ENCODE peak calls at places on chromosomes 6 and 20, in six cellular contexts. R is CD8-positive, alpha-beta T cell; B is adrenal gland; Q is heart right ventricle; V is AG04450; C is PC-9. Y is an unnamed sample.

GRCh38 chr6:131643262-131643631 is 6.1 kb downstream of the ENPP3 start:
- DNase-seq in R (no peak), B (peak; percentile 83), Q (no peak), V (no peak), C (no peak), Y (no peak)

GRCh38 chr6:23301546-23301945 is 732.2 kb downstream of the HDGFL1 start:
- DNase-seq in B (no peak), V (no peak), Q (no peak), R (no peak), C (no peak), Y (no peak)

GRCh38 chr6:12185081-12185673 is 105.0 kb upstream of the EDN1 start:
- DNase-seq in B (no peak), Q (no peak), C (peak; percentile 62), V (no peak), R (no peak), Y (no peak)

GRCh38 chr6:57421503-57421902 is 104.1 kb downstream of the PRIM2 start:
- DNase-seq in Q (no peak), B (no peak), R (no peak), C (no peak), V (no peak), Y (no peak)

GRCh38 chr6:144266091-144266649 is 19.0 kb upstream of the UTRN start:
- DNase-seq in Q (peak; percentile 72), B (peak; percentile 37), R (no peak), V (peak; percentile 44), C (peak; percentile 79), Y (peak; percentile 53)

GRCh38 chr6:150723857-150724256 is 124.2 kb downstream of the PLEKHG1 start:
- DNase-seq in B (no peak), V (no peak), C (no peak), Q (no peak), R (no peak), Y (peak; percentile 55)

GRCh38 chr20:57558614-57559285 is 2.2 kb upstream of the PCK1 start:
- DNase-seq in R (no peak), Q (no peak), V (no peak), C (no peak), B (no peak), Y (no peak)

GRCh38 chr6:152720964-152721363 is 23.3 kb downstream of the MYCT1 start:
- DNase-seq in B (no peak), C (no peak), Q (no peak), R (no peak), V (no peak), Y (peak; percentile 16)

GRCh38 chr6:30202366-30202765 is 10.8 kb downstream of the TRIM26 start:
- DNase-seq in V (no peak), C (no peak), R (no peak), B (no peak), Q (no peak), Y (no peak)

GRCh38 chr6:36340671-36341454 is 4.2 kb upstream of the BNIP5 start:
- DNase-seq in V (no peak), B (peak; percentile 84), Q (peak; percentile 70), C (peak; percentile 67), R (peak; percentile 70), Y (no peak)

GRCh38 chr6:132797975-132798819 is at the start of gene SLC18B1:
- DNase-seq in B (peak; percentile 65), Q (peak; percentile 47), C (peak; percentile 70), V (no peak), R (peak; percentile 59), Y (no peak)

GRCh38 chr20:38973546-38974120 is 11.5 kb downstream of the DHX35 start:
- DNase-seq in Q (peak; percentile 34), B (peak; percentile 58), V (no peak), R (no peak), C (no peak), Y (no peak)

GRCh38 chr6:52609968-52610367 is 33.1 kb upstream of the TRAM2 start:
- DNase-seq in C (no peak), B (no peak), R (no peak), V (no peak), Q (no peak), Y (no peak)

GRCh38 chr6:34556031-34556471 is at the start of gene SPDEF:
- DNase-seq in V (no peak), Q (no peak), B (no peak), C (peak; percentile 43), R (no peak), Y (peak; percentile 22)

GRCh38 chr6:31386099-31386498 is 17.3 kb upstream of the MICA start:
- DNase-seq in Q (no peak), R (no peak), C (no peak), B (no peak), V (no peak), Y (no peak)

GRCh38 chr20:2314759-2315439 is 19.1 kb downstream of the TGM3 start:
- DNase-seq in Q (peak; percentile 42), V (no peak), R (no peak), B (peak; percentile 54), C (peak; percentile 72), Y (peak; percentile 27)

GRCh38 chr6:68711386-68712000 is 76.4 kb downstream of the ADGRB3 start:
- DNase-seq in B (no peak), C (no peak), R (no peak), Q (no peak), V (no peak), Y (no peak)

GRCh38 chr6:68710916-68711315 is 75.8 kb downstream of the ADGRB3 start:
- DNase-seq in Q (no peak), C (no peak), R (no peak), B (no peak), V (no peak), Y (no peak)

GRCh38 chr6:68710496-68710895 is 75.4 kb downstream of the ADGRB3 start:
- DNase-seq in R (no peak), Q (no peak), B (no peak), V (no peak), C (no peak), Y (no peak)

GRCh38 chr6:68709882-68710281 is 74.8 kb downstream of the ADGRB3 start:
- DNase-seq in V (no peak), R (no peak), Q (no peak), B (no peak), C (no peak), Y (no peak)

DNA sequence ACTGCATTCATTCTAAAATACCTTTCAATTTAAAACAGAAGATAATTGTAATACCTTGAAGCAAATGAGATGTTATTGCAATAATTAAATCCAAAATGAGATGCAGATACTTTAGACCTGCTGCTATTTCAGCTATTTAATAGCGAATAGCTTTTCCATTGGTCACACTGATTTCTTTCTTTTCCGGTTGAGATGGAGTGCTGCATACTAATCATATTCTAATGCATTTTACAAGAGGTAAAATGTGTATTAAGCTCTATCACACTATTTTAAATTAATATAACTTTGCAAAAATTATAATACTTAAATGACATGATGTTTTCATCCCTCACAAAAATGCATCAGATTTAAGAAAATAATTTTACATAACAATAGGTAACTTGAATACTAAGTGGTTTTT is 74.0 kb downstream of the ADGRB3 start:
- DNase-seq in Q (no peak), R (no peak), V (no peak), C (no peak), B (no peak), Y (no peak)
- H3K27ac ChIP-seq in Q (no peak overlapping the region), R (no peak overlapping the region), V (no peak overlapping the region), C (no peak overlapping the region), B (no peak overlapping the region), Y (no peak overlapping the region)

DNA sequence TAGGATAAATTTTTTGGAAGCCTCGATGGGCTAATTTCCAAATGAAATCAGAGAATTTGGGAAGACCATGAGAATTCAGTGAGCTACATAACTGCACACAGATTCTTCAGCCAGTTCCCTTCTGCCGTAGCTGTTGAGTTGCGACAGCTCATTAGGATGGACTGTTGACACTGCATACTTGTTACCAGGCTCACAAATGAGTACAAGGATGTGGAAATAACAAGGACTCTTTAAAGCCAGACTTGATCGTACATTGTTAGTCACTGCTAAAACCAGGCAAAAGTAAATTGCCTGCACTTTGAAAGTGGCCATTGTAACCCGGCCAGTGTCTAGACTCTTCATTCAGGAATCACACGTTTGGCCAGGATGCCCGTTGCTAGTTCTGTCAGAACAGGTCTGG is 37.0 kb downstream of the NDUFAF5 start:
- DNase-seq in Q (no peak), C (no peak), V (no peak), B (no peak), R (no peak), Y (peak; percentile 22)
- H3K27ac ChIP-seq in Q (no peak overlapping the region), C (no peak overlapping the region), V (no peak overlapping the region), B (no peak overlapping the region), R (no peak overlapping the region), Y (no peak overlapping the region)

GRCh38 chr6:27375613-27376079 is 12.9 kb upstream of the ZNF391 start:
- DNase-seq in B (no peak), V (no peak), R (no peak), C (no peak), Q (no peak), Y (no peak)

GRCh38 chr6:27370391-27370790 is 18.2 kb upstream of the ZNF391 start:
- DNase-seq in V (no peak), B (no peak), Q (no peak), R (no peak), C (no peak), Y (no peak)

GRCh38 chr6:27374824-27375612 is 13.5 kb upstream of the ZNF391 start:
- DNase-seq in C (peak; percentile 87), V (no peak), R (peak; percentile 69), Q (peak; percentile 79), B (peak; percentile 82), Y (peak; percentile 39)
- H3K27ac ChIP-seq in C (peak overlapping the region; percentile 40), V (no peak overlapping the region), R (peak overlapping the region; percentile 13), Q (peak overlapping the region; percentile 53), B (no peak overlapping the region), Y (peak overlapping the region; percentile 53)

GRCh38 chr6:42021847-42022754 is 28.2 kb upstream of the TAF8 start:
- DNase-seq in R (peak; percentile 67), Q (no peak), B (no peak), C (no peak), V (no peak), Y (no peak)
- H3K27ac ChIP-seq in R (peak overlapping the region; percentile 59), Q (no peak overlapping the region), B (no peak overlapping the region), C (no peak overlapping the region), V (no peak overlapping the region), Y (no peak overlapping the region)

GRCh38 chr6:110728501-110728900 is 86.8 kb downstream of the CDK19 start:
- DNase-seq in V (no peak), C (no peak), Q (no peak), B (no peak), R (no peak), Y (no peak)

GRCh38 chr6:110731196-110731595 is 84.1 kb downstream of the CDK19 start:
- DNase-seq in C (no peak), B (no peak), R (no peak), Q (no peak), V (no peak), Y (no peak)

DNA sequence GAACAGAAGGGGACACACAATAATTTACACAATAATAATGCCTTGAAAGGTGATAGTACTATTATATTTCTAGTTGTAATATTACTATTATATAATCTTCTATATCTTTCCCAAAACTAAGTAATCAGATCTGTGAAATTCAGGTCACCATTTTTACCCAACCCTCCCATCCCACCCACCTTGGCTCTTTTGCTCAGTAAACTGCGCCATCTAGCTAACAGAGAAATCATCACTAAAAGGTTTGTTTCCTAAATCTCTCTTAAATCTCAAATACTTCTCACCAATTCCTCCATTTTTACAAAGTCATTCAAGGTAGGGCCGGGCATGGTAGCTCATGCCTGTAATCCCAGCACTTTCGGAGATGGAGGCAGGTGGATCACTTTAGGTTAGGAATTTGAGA is 83.4 kb downstream of the CDK19 start:
- DNase-seq in B (no peak), C (no peak), Q (no peak), R (no peak), V (no peak), Y (no peak)
- H3K27ac ChIP-seq in B (no peak overlapping the region), C (no peak overlapping the region), Q (no peak overlapping the region), R (no peak overlapping the region), V (no peak overlapping the region), Y (no peak overlapping the region)

GRCh38 chr20:43716757-43717615 is 9.8 kb downstream of the GTSF1L start:
- DNase-seq in B (no peak), C (no peak), V (no peak), R (no peak), Q (no peak), Y (no peak)
- H3K27ac ChIP-seq in B (no peak overlapping the region), C (no peak overlapping the region), V (no peak overlapping the region), R (no peak overlapping the region), Q (no peak overlapping the region), Y (no peak overlapping the region)

GRCh38 chr20:63830821-63831593 is at the start of gene ZBTB46:
- DNase-seq in V (no peak), C (peak; percentile 43), R (no peak), Q (peak; percentile 62), B (no peak), Y (no peak)
- H3K27ac ChIP-seq in V (peak within 1 kb of the TSS; percentile 21), C (no peak within 1 kb of the TSS), R (no peak within 1 kb of the TSS), Q (peak within 1 kb of the TSS; percentile 95), B (peak within 1 kb of the TSS; percentile 56), Y (no peak within 1 kb of the TSS)

Y was measured in epithelial cell of prostate.